ENCODE peak calls at places on chromosome 17, in eight cellular contexts. K, A, G, O, Q, E, N and B are unnamed samples.

GRCh38 chr17:27651411-27652345 is 20.7 kb downstream of the LGALS9 start:
- DNase-seq in K (no peak), A (peak; percentile 43), E (no peak), N (peak; percentile 70), Q (peak; percentile 14), O (peak; percentile 60), G (no peak), B (no peak)

GRCh38 chr17:56899403-56899802 is 14.4 kb downstream of the TRIM25 start:
- DNase-seq in G (no peak), Q (no peak), O (no peak), A (no peak), K (no peak), N (no peak), E (no peak), B (no peak)

GRCh38 chr17:146546-146945 is 9.2 kb downstream of the SCGB1C2 start:
- DNase-seq in A (no peak), K (no peak), O (no peak), G (no peak), N (peak; percentile 8), E (no peak), Q (no peak), B (no peak)

GRCh38 chr17:55261311-55261710 is 3.4 kb upstream of the HLF start:
- DNase-seq in Q (no peak), A (no peak), G (no peak), E (no peak), O (no peak), N (no peak), K (no peak), B (no peak)

GRCh38 chr17:38428643-38429371 is 543 bp downstream of the ARHGAP23 start:
- DNase-seq in Q (no peak), G (no peak), O (peak; percentile 58), E (no peak), K (no peak), A (peak; percentile 64), N (peak; percentile 72), B (no peak)

GRCh38 chr17:6454495-6455320 is 10.5 kb downstream of the PIMREG start:
- DNase-seq in G (no peak), O (peak; percentile 60), A (no peak), N (no peak), Q (no peak), K (no peak), E (no peak), B (no peak)

GRCh38 chr17:59421722-59422121 is 90.3 kb downstream of the YPEL2 start:
- DNase-seq in K (no peak), N (no peak), O (no peak), G (no peak), Q (no peak), A (no peak), E (no peak), B (no peak)

GRCh38 chr17:32852811-32853210 is 24.1 kb downstream of the MYO1D start:
- DNase-seq in O (no peak), G (no peak), A (no peak), N (no peak), Q (peak; percentile 44), E (no peak), K (no peak), B (no peak)

GRCh38 chr17:55089955-55090573 is 121.5 kb downstream of the STXBP4 start:
- DNase-seq in E (peak; percentile 53), O (peak; percentile 3), G (no peak), K (peak; percentile 34), N (no peak), A (peak; percentile 31), Q (no peak), B (peak; percentile 1)

GRCh38 chr17:43830510-43831145 is 2.3 kb downstream of the MPP3 start:
- DNase-seq in O (no peak), G (no peak), K (no peak), A (no peak), N (no peak), Q (peak; percentile 17), E (no peak), B (no peak)

GRCh38 chr17:57667461-57667923 is 77.6 kb downstream of the CCDC182 start:
- DNase-seq in E (no peak), A (no peak), K (no peak), N (no peak), Q (no peak), O (no peak), G (no peak), B (no peak)

GRCh38 chr17:79051306-79051705 is 23.3 kb upstream of the ENGASE start:
- DNase-seq in A (no peak), Q (no peak), O (no peak), N (no peak), E (no peak), K (no peak), G (no peak), B (no peak)

GRCh38 chr17:49633762-49634486 is 44.0 kb downstream of the SPOP start:
- DNase-seq in K (no peak), G (no peak), O (peak; percentile 47), E (no peak), Q (no peak), A (no peak), N (no peak), B (no peak)

GRCh38 chr17:57455063-57455914 is 199.0 kb downstream of the MSI2 start:
- DNase-seq in N (no peak), E (no peak), A (peak; percentile 26), G (no peak), Q (no peak), K (no peak), O (no peak), B (no peak)

GRCh38 chr17:1331708-1332107 is 52.2 kb downstream of the TRARG1 start:
- DNase-seq in O (no peak), Q (no peak), K (no peak), N (no peak), G (no peak), E (peak; percentile 54), A (no peak), B (no peak)

GRCh38 chr17:48611681-48612455 is 1.1 kb upstream of the HOXB7 start:
- DNase-seq in G (no peak), O (peak; percentile 51), Q (no peak), A (no peak), E (no peak), K (no peak), N (no peak), B (no peak)
- H3K4me3 ChIP-seq in G (peak overlapping the region; percentile 67), O (no peak overlapping the region), Q (no peak overlapping the region), A (peak overlapping the region; percentile 83), E (no peak overlapping the region), K (peak overlapping the region; percentile 80), N (peak overlapping the region; percentile 42), B (peak overlapping the region; percentile 73)

DNA sequence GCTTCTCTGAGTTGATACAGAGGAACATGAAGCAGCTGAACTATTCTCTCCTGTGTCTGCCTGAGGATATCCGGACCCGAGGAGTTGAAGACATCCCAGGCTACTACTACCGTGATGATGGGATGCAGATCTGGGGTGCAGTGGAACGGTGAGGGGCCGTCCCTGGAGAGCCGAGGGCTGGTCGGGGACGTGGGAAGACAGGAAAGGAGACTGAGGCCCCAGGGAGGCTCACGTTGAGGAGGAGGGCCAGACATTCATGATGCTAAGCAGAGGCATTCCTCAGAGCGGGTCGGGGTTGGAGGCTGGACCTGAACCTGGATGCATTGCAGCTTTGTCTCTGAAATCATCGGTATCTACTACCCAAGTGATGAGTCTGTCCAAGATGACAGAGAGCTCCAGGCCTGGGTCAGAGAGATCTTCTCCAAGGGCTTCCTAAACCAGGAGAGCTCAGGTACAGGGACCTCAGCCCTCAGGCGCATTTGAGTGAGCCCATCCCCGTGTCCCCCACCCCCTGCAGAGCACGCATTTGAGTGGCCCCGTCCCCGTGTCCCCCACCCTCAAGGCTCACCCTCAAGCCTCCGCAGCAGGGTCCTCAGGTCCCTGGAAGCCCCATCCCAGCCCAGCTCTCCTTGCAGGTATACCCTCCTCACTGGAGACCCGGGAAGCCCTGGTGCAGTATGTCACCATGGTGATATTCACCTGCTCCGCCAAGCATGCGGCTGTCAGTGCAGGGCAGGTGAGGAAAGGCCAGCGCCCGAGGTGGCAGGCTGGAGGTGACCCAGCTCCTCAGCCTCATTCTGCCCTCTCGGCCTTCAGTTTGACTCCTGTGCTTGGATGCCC is 8.3 kb downstream of the ALOX15B start:
- DNase-seq in Q (no peak), O (no peak), N (no peak), K (no peak), A (no peak), E (no peak), G (no peak), B (no peak)
- TF ChIP-seq CTCF in Q (no peak), O (no peak), N (no peak), K (no peak), A (no peak), E (no peak), G (no peak), B (no peak)

DNA sequence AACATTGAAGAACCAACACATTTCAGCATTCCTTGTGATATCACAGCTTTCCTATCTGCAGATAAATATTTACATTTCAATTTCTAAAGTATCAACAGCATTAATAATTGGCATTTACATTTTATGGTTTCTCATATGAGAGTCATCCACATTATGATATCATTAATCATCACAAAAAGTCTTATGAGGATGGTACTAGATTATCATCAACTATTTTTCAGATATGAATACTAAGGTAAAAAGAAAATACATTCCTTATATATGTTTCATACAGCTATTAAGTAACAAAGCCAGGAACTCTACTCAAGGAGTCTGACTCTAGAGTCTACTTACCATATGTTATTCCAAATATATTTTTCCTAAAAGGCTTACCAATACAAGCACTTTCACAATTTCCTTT is 40.7 kb downstream of the ABCA5 start:
- DNase-seq in K (no peak), A (no peak), G (no peak), E (no peak), O (no peak), N (no peak), Q (peak; percentile 27), B (no peak)
- H3K4me3 ChIP-seq in K (no peak overlapping the region), A (no peak overlapping the region), G (no peak overlapping the region), E (no peak overlapping the region), O (no peak overlapping the region), N (no peak overlapping the region), Q (no peak overlapping the region), B (no peak overlapping the region)

GRCh38 chr17:74309902-74310301 is 16.1 kb upstream of the KIF19 start:
- DNase-seq in G (no peak), Q (no peak), E (no peak), A (no peak), N (no peak), O (no peak), K (no peak), B (no peak)

GRCh38 chr17:74303300-74303699 is 22.7 kb upstream of the KIF19 start:
- DNase-seq in E (no peak), N (no peak), K (no peak), O (no peak), Q (no peak), G (no peak), A (no peak), B (no peak)

GRCh38 chr17:74307984-74308773 is 17.8 kb upstream of the KIF19 start:
- DNase-seq in Q (no peak), E (peak; percentile 65), O (no peak), N (peak; percentile 29), A (no peak), G (no peak), K (no peak), B (no peak)

DNA sequence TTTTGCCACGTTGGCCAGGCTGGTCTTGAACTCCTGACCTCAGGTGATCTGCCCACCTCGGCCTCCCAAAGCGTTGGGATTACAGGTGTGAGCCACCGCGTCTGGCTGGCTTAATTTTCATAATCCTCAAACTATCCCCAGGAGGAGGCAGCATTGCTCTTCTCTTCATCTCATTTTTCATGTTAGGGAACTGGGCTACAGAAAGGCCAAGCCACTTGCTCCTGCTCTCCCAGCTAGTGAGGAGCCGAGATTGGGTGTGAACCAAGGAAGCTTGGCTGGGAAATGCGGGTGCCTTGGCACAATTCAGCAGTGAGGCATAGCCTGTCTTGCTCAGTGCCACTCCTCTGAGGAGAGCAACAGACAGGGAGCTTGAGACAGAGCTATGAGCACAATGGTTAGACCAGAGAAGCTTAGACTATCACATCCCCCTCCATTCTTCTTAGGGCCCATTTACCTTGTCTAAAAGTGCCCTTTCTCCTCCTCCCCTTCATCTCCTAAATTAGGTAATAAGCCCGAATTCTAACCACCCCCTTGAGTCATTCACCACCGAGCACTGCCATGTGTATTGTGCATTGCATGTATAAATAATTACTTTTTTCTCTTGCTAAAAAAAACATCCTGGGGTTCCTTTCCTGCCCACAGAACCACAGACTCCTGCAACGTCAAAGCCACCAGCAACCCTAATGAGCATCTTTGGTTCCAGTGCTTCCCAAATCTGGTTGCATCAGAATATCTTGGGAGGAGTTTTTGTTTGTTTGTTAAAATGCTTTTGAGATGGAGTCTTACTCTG is 20.0 kb upstream of the KIF19 start:
- DNase-seq in Q (no peak), K (no peak), G (no peak), A (no peak), N (no peak), E (no peak), O (peak; percentile 31), B (no peak)
- TF ChIP-seq CTCF in Q (no peak), K (peak; percentile 45), G (no peak), A (no peak), N (no peak), E (peak; percentile 47), O (peak; percentile 33), B (no peak)